ENCODE peak calls at places on chromosomes 5 and 9, in eight cellular contexts. One of them, this sample, is unnamed.

GRCh38 chr9:134717056-134717455 is 75.5 kb downstream of the COL5A1 start:
- DNase-seq in HepG2: no peak
- DNase-seq in WERI-Rb-1: no peak
- DNase-seq in heart left ventricle: no peak
- DNase-seq in DND-41: no peak
- DNase-seq in GM12865: no peak
- DNase-seq in upper lobe of left lung: peak
- DNase-seq in fibroblast of pulmonary artery: no peak
- DNase-seq in this sample: no peak

GRCh38 chr9:109414125-109414785 is 83.9 kb downstream of the PTPN3 start:
- DNase-seq in HepG2: no peak
- DNase-seq in WERI-Rb-1: no peak
- DNase-seq in heart left ventricle: no peak
- DNase-seq in DND-41: peak
- DNase-seq in GM12865: peak
- DNase-seq in upper lobe of left lung: no peak
- DNase-seq in fibroblast of pulmonary artery: no peak
- DNase-seq in this sample: no peak

GRCh38 chr9:93589688-93590087 is 13.3 kb downstream of the PHF2 start:
- DNase-seq in HepG2: peak
- DNase-seq in WERI-Rb-1: no peak
- DNase-seq in heart left ventricle: no peak
- DNase-seq in DND-41: peak
- DNase-seq in GM12865: no peak
- DNase-seq in upper lobe of left lung: no peak
- DNase-seq in fibroblast of pulmonary artery: no peak
- DNase-seq in this sample: no peak

GRCh38 chr5:149133795-149134777 is 7.2 kb upstream of the ABLIM3 start:
- DNase-seq in HepG2: no peak
- DNase-seq in WERI-Rb-1: no peak
- DNase-seq in heart left ventricle: no peak
- DNase-seq in DND-41: no peak
- DNase-seq in GM12865: no peak
- DNase-seq in upper lobe of left lung: no peak
- DNase-seq in fibroblast of pulmonary artery: peak
- DNase-seq in this sample: no peak

GRCh38 chr9:96617439-96618185 is 2.0 kb downstream of the CDC14B start:
- DNase-seq in HepG2: no peak
- DNase-seq in WERI-Rb-1: no peak
- DNase-seq in heart left ventricle: no peak
- DNase-seq in DND-41: no peak
- DNase-seq in GM12865: no peak
- DNase-seq in upper lobe of left lung: peak
- DNase-seq in fibroblast of pulmonary artery: no peak
- DNase-seq in this sample: no peak

GRCh38 chr9:38130724-38131123 is 61.7 kb upstream of the SHB start:
- DNase-seq in HepG2: no peak
- DNase-seq in WERI-Rb-1: peak
- DNase-seq in heart left ventricle: no peak
- DNase-seq in DND-41: no peak
- DNase-seq in GM12865: no peak
- DNase-seq in upper lobe of left lung: no peak
- DNase-seq in fibroblast of pulmonary artery: no peak
- DNase-seq in this sample: no peak

GRCh38 chr5:32794086-32794485 is 83.0 kb downstream of the NPR3 start:
- DNase-seq in HepG2: peak
- DNase-seq in WERI-Rb-1: no peak
- DNase-seq in heart left ventricle: no peak
- DNase-seq in DND-41: no peak
- DNase-seq in GM12865: no peak
- DNase-seq in upper lobe of left lung: no peak
- DNase-seq in fibroblast of pulmonary artery: peak
- DNase-seq in this sample: no peak

GRCh38 chr9:129307227-129307970 is 129.3 kb upstream of the IER5L start:
- DNase-seq in HepG2: peak
- DNase-seq in WERI-Rb-1: peak
- DNase-seq in heart left ventricle: no peak
- DNase-seq in DND-41: no peak
- DNase-seq in GM12865: no peak
- DNase-seq in upper lobe of left lung: no peak
- DNase-seq in fibroblast of pulmonary artery: no peak
- DNase-seq in this sample: peak

GRCh38 chr5:167759411-167759821 is 532.0 kb upstream of the WWC1 start:
- DNase-seq in HepG2: no peak
- DNase-seq in WERI-Rb-1: no peak
- DNase-seq in heart left ventricle: no peak
- DNase-seq in DND-41: no peak
- DNase-seq in GM12865: no peak
- DNase-seq in upper lobe of left lung: no peak
- DNase-seq in fibroblast of pulmonary artery: peak
- DNase-seq in this sample: no peak

GRCh38 chr9:16642421-16643109 is 227.9 kb downstream of the BNC2 start:
- DNase-seq in HepG2: no peak
- DNase-seq in WERI-Rb-1: no peak
- DNase-seq in heart left ventricle: no peak
- DNase-seq in DND-41: no peak
- DNase-seq in GM12865: no peak
- DNase-seq in upper lobe of left lung: no peak
- DNase-seq in fibroblast of pulmonary artery: no peak
- DNase-seq in this sample: no peak

GRCh38 chr5:150320048-150320555 is 17.4 kb upstream of the ARSI start:
- DNase-seq in HepG2: no peak
- DNase-seq in WERI-Rb-1: no peak
- DNase-seq in heart left ventricle: peak
- DNase-seq in DND-41: no peak
- DNase-seq in GM12865: no peak
- DNase-seq in upper lobe of left lung: no peak
- DNase-seq in fibroblast of pulmonary artery: peak
- DNase-seq in this sample: no peak

GRCh38 chr5:158977642-158978041 is 122.1 kb downstream of the EBF1 start:
- DNase-seq in HepG2: no peak
- DNase-seq in WERI-Rb-1: no peak
- DNase-seq in heart left ventricle: no peak
- DNase-seq in DND-41: no peak
- DNase-seq in GM12865: no peak
- DNase-seq in upper lobe of left lung: no peak
- DNase-seq in fibroblast of pulmonary artery: no peak
- DNase-seq in this sample: no peak

GRCh38 chr5:93497101-93497500 is 83.9 kb downstream of the NR2F1-AS1 start:
- DNase-seq in HepG2: no peak
- DNase-seq in WERI-Rb-1: no peak
- DNase-seq in heart left ventricle: no peak
- DNase-seq in DND-41: no peak
- DNase-seq in GM12865: no peak
- DNase-seq in upper lobe of left lung: no peak
- DNase-seq in fibroblast of pulmonary artery: peak
- DNase-seq in this sample: no peak

GRCh38 chr9:76232861-76233499 is 161.2 kb downstream of the RFK start:
- DNase-seq in HepG2: no peak
- DNase-seq in WERI-Rb-1: no peak
- DNase-seq in heart left ventricle: no peak
- DNase-seq in DND-41: no peak
- DNase-seq in GM12865: no peak
- DNase-seq in upper lobe of left lung: no peak
- DNase-seq in fibroblast of pulmonary artery: no peak
- DNase-seq in this sample: no peak

GRCh38 chr5:58016329-58016728 is 443.6 kb downstream of the PLK2 start:
- DNase-seq in HepG2: no peak
- DNase-seq in WERI-Rb-1: no peak
- DNase-seq in heart left ventricle: no peak
- DNase-seq in DND-41: no peak
- DNase-seq in GM12865: no peak
- DNase-seq in upper lobe of left lung: no peak
- DNase-seq in fibroblast of pulmonary artery: peak
- DNase-seq in this sample: no peak

GRCh38 chr9:86183225-86183808 is 76.1 kb downstream of the C9orf153 start:
- DNase-seq in HepG2: peak
- DNase-seq in WERI-Rb-1: no peak
- DNase-seq in heart left ventricle: no peak
- DNase-seq in DND-41: no peak
- DNase-seq in GM12865: no peak
- DNase-seq in upper lobe of left lung: no peak
- DNase-seq in fibroblast of pulmonary artery: no peak
- DNase-seq in this sample: no peak

GRCh38 chr9:86184125-86184524 is 75.3 kb downstream of the C9orf153 start:
- DNase-seq in HepG2: no peak
- DNase-seq in WERI-Rb-1: no peak
- DNase-seq in heart left ventricle: no peak
- DNase-seq in DND-41: no peak
- DNase-seq in GM12865: no peak
- DNase-seq in upper lobe of left lung: peak
- DNase-seq in fibroblast of pulmonary artery: no peak
- DNase-seq in this sample: no peak

GRCh38 chr9:86185872-86186271 is 73.6 kb downstream of the C9orf153 start:
- DNase-seq in HepG2: no peak
- DNase-seq in WERI-Rb-1: no peak
- DNase-seq in heart left ventricle: no peak
- DNase-seq in DND-41: no peak
- DNase-seq in GM12865: no peak
- DNase-seq in upper lobe of left lung: no peak
- DNase-seq in fibroblast of pulmonary artery: no peak
- DNase-seq in this sample: no peak

GRCh38 chr9:86186696-86187095 is 72.8 kb downstream of the C9orf153 start:
- DNase-seq in HepG2: no peak
- DNase-seq in WERI-Rb-1: no peak
- DNase-seq in heart left ventricle: no peak
- DNase-seq in DND-41: no peak
- DNase-seq in GM12865: no peak
- DNase-seq in upper lobe of left lung: no peak
- DNase-seq in fibroblast of pulmonary artery: no peak
- DNase-seq in this sample: no peak

GRCh38 chr9:86187121-86187520 is 72.3 kb downstream of the C9orf153 start:
- DNase-seq in HepG2: peak
- DNase-seq in WERI-Rb-1: no peak
- DNase-seq in heart left ventricle: no peak
- DNase-seq in DND-41: no peak
- DNase-seq in GM12865: no peak
- DNase-seq in upper lobe of left lung: no peak
- DNase-seq in fibroblast of pulmonary artery: no peak
- DNase-seq in this sample: no peak
- TF ChIP-seq CTCF in HepG2: no peak
- TF ChIP-seq CTCF in WERI-Rb-1: no peak
- TF ChIP-seq CTCF in heart left ventricle: no peak
- TF ChIP-seq CTCF in DND-41: no peak
- TF ChIP-seq CTCF in GM12865: no peak
- TF ChIP-seq CTCF in upper lobe of left lung: no peak
- TF ChIP-seq CTCF in fibroblast of pulmonary artery: no peak
- TF ChIP-seq CTCF in this sample: no peak

GRCh38 chr9:84652496-84653081 is 16.9 kb upstream of the NTRK2 start:
- DNase-seq in HepG2: no peak
- DNase-seq in WERI-Rb-1: no peak
- DNase-seq in heart left ventricle: no peak
- DNase-seq in DND-41: no peak
- DNase-seq in GM12865: no peak
- DNase-seq in upper lobe of left lung: no peak
- DNase-seq in fibroblast of pulmonary artery: no peak
- DNase-seq in this sample: no peak
- TF ChIP-seq CTCF in HepG2: no peak
- TF ChIP-seq CTCF in WERI-Rb-1: no peak
- TF ChIP-seq CTCF in heart left ventricle: no peak
- TF ChIP-seq CTCF in DND-41: no peak
- TF ChIP-seq CTCF in GM12865: no peak
- TF ChIP-seq CTCF in upper lobe of left lung: no peak
- TF ChIP-seq CTCF in fibroblast of pulmonary artery: no peak
- TF ChIP-seq CTCF in this sample: no peak

GRCh38 chr9:105413486-105414068 is 34.3 kb upstream of the FSD1L start:
- DNase-seq in HepG2: peak
- DNase-seq in WERI-Rb-1: peak
- DNase-seq in heart left ventricle: no peak
- DNase-seq in DND-41: no peak
- DNase-seq in GM12865: no peak
- DNase-seq in upper lobe of left lung: no peak
- DNase-seq in fibroblast of pulmonary artery: peak
- DNase-seq in this sample: no peak
- TF ChIP-seq CTCF in HepG2: peak
- TF ChIP-seq CTCF in WERI-Rb-1: peak
- TF ChIP-seq CTCF in heart left ventricle: peak
- TF ChIP-seq CTCF in DND-41: peak
- TF ChIP-seq CTCF in GM12865: no peak
- TF ChIP-seq CTCF in upper lobe of left lung: no peak
- TF ChIP-seq CTCF in fibroblast of pulmonary artery: peak
- TF ChIP-seq CTCF in this sample: no peak

GRCh38 chr5:66807743-66808142 is 211.6 kb downstream of the MAST4 start:
- DNase-seq in HepG2: peak
- DNase-seq in WERI-Rb-1: peak
- DNase-seq in heart left ventricle: no peak
- DNase-seq in DND-41: no peak
- DNase-seq in GM12865: no peak
- DNase-seq in upper lobe of left lung: no peak
- DNase-seq in fibroblast of pulmonary artery: peak
- DNase-seq in this sample: no peak
- TF ChIP-seq CTCF in HepG2: peak
- TF ChIP-seq CTCF in WERI-Rb-1: peak
- TF ChIP-seq CTCF in heart left ventricle: peak
- TF ChIP-seq CTCF in DND-41: peak
- TF ChIP-seq CTCF in GM12865: no peak
- TF ChIP-seq CTCF in upper lobe of left lung: peak
- TF ChIP-seq CTCF in fibroblast of pulmonary artery: peak
- TF ChIP-seq CTCF in this sample: peak

DNA sequence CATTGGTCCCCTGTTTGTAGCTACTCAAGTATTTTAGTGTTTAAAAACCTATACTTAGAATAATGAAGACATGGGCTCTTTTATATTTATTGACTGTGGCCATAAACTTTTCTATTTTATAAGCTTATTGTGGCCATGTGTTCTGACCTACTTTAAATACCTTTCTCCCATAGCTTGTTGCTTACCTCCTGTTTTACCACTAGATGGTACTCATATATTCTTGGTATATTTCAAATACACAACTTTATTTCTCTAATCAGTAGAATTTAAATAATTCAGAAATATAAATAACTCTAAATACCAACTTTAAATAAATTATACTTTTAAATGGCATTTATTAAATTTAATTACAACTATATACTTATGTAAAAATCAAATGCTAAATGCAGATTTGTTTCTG is 498.0 kb downstream of the PRDM9 start:
- DNase-seq in HepG2: no peak
- DNase-seq in WERI-Rb-1: no peak
- DNase-seq in heart left ventricle: no peak
- DNase-seq in DND-41: no peak
- DNase-seq in GM12865: no peak
- DNase-seq in upper lobe of left lung: no peak
- DNase-seq in fibroblast of pulmonary artery: no peak
- DNase-seq in this sample: no peak
- TF ChIP-seq CTCF in HepG2: no peak
- TF ChIP-seq CTCF in WERI-Rb-1: no peak
- TF ChIP-seq CTCF in heart left ventricle: no peak
- TF ChIP-seq CTCF in DND-41: no peak
- TF ChIP-seq CTCF in GM12865: no peak
- TF ChIP-seq CTCF in upper lobe of left lung: no peak
- TF ChIP-seq CTCF in fibroblast of pulmonary artery: no peak
- TF ChIP-seq CTCF in this sample: no peak